ENCODE peak calls at places on chromosome 1, in eight cellular contexts. O is ovary, H is body of pancreas, R is tibial nerve, V is breast epithelium, X is adrenal gland, Z is uterus, A is endothelial cell of umbilical vein. N is an unnamed sample.

GRCh38 chr1:39576016-39576657 is 453 bp downstream of the PABPC4 start:
- DNase-seq in O (peak; percentile 60), H (peak; percentile 44), R (no peak), V (no peak), X (peak; percentile 54), Z (no peak), A (peak; percentile 26), N (no peak)

GRCh38 chr1:192631749-192632148 is 4.2 kb upstream of the RGS13 start:
- DNase-seq in O (no peak), H (no peak), R (no peak), V (no peak), X (no peak), Z (no peak), A (no peak), N (no peak)

GRCh38 chr1:202361701-202362100 is 13.2 kb downstream of the PPP1R12B start:
- DNase-seq in O (no peak), H (no peak), R (no peak), V (no peak), X (no peak), Z (no peak), A (no peak), N (no peak)

GRCh38 chr1:21200767-21201166 is 24.1 kb upstream of the EIF4G3 start:
- DNase-seq in O (no peak), H (no peak), R (no peak), V (no peak), X (no peak), Z (no peak), A (no peak), N (no peak)

GRCh38 chr1:218394416-218394815 is 49.3 kb downstream of the TGFB2 start:
- DNase-seq in O (no peak), H (no peak), R (no peak), V (no peak), X (no peak), Z (no peak), A (no peak), N (no peak)

GRCh38 chr1:13732971-13733667 is 33.1 kb downstream of the PRDM2 start:
- DNase-seq in O (no peak), H (no peak), R (no peak), V (no peak), X (no peak), Z (no peak), A (no peak), N (no peak)

GRCh38 chr1:54384471-54384870 is 21.7 kb downstream of the SSBP3 start:
- DNase-seq in O (no peak), H (no peak), R (no peak), V (no peak), X (no peak), Z (no peak), A (no peak), N (no peak)

GRCh38 chr1:161139765-161140164 is 7.3 kb upstream of the DEDD start:
- DNase-seq in O (no peak), H (peak; percentile 64), R (peak; percentile 72), V (no peak), X (peak; percentile 61), Z (no peak), A (peak; percentile 75), N (peak; percentile 39)

GRCh38 chr1:2528966-2529750 is 905 bp downstream of the HES5 start:
- DNase-seq in O (no peak), H (peak; percentile 37), R (no peak), V (no peak), X (no peak), Z (no peak), A (no peak), N (no peak)

GRCh38 chr1:231724876-231725647 is 98.5 kb downstream of the DISC1 start:
- DNase-seq in O (no peak), H (no peak), R (no peak), V (no peak), X (peak; percentile 68), Z (no peak), A (peak; percentile 58), N (no peak)

GRCh38 chr1:209825591-209826433 is 2.0 kb upstream of the UTP25 start:
- DNase-seq in O (no peak), H (no peak), R (no peak), V (no peak), X (no peak), Z (no peak), A (no peak), N (no peak)

GRCh38 chr1:156126701-156127534 is 12.4 kb downstream of the LMNA start:
- DNase-seq in O (peak; percentile 68), H (no peak), R (no peak), V (peak; percentile 68), X (peak; percentile 65), Z (no peak), A (peak; percentile 29), N (peak; percentile 82)

GRCh38 chr1:23446644-23447310 is 22.2 kb upstream of the TCEA3 start:
- DNase-seq in O (no peak), H (no peak), R (no peak), V (no peak), X (no peak), Z (no peak), A (no peak), N (no peak)
- TF ChIP-seq POLR2A in O (no peak), H (no peak), R (no peak), V (no peak), X (no peak), Z (no peak), A (no peak), N (no peak)

GRCh38 chr1:31803610-31804009 is 12.2 kb downstream of the SPOCD1 start:
- DNase-seq in O (no peak), H (no peak), R (no peak), V (no peak), X (no peak), Z (no peak), A (no peak), N (no peak)

GRCh38 chr1:31800677-31800967 is 15.2 kb downstream of the SPOCD1 start:
- DNase-seq in O (no peak), H (no peak), R (no peak), V (no peak), X (no peak), Z (no peak), A (no peak), N (no peak)

GRCh38 chr1:31801450-31801849 is 14.4 kb downstream of the SPOCD1 start:
- DNase-seq in O (no peak), H (no peak), R (no peak), V (no peak), X (peak; percentile 6), Z (no peak), A (no peak), N (no peak)

GRCh38 chr1:31804098-31804497 is 11.7 kb downstream of the SPOCD1 start:
- DNase-seq in O (no peak), H (no peak), R (no peak), V (no peak), X (no peak), Z (no peak), A (no peak), N (no peak)

DNA sequence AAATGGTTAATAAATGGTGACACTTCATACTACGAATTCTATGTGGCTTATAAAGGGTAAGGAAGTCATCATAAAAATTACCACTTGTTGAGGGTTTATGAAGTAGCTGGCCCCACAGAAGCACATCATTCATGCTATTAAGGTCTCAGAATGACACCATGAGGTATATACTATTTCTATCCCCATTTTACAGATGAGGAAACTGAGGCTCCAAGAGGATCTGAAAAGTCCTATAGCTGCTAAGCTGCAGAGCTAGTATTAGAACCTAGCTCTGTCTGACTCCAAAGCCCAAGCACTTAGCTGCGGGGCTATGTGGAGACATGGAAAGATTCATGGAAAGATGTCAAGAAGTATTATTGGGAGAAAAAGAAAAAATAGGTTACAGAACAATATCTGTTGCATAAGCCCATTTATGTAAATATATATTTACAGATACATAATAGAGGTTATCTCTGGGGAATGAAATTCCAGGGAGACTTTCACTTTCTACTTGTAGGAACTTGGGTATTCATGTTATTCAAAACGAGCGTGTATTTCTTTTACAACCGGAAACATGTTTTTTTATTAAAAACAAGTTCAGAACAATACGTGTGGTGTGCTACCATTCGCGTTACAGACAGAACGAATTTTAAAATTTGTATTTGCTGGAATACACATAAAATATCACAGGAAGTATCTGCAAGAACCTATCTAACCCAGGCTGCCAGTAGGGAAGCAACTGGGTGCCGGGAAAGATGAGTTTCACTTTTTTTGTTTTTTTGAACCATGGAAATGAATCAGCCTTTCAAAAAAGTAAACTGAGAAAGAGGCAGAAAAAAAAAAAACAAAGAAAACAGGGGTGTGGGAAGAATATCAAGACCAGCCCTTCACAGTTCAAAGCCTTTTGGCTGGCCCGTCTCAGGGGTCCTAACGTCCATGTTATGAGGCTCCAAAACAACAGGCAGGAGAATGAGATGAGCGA is 13.4 kb downstream of the SPOCD1 start:
- DNase-seq in O (no peak), H (no peak), R (no peak), V (no peak), X (peak; percentile 6), Z (no peak), A (peak; percentile 73), N (no peak)
- H3K4me3 ChIP-seq in O (peak overlapping the region; percentile 20), H (no peak overlapping the region), R (peak overlapping the region; percentile 19), V (peak overlapping the region; percentile 50), X (no peak overlapping the region), Z (peak overlapping the region; percentile 18), A (peak overlapping the region; percentile 58), N (no peak overlapping the region)

GRCh38 chr1:61426884-61427283 is 298.1 kb downstream of the TM2D1 start:
- DNase-seq in O (no peak), H (no peak), R (no peak), V (no peak), X (no peak), Z (no peak), A (no peak), N (no peak)

GRCh38 chr1:61427516-61427915 is 297.4 kb downstream of the TM2D1 start:
- DNase-seq in O (no peak), H (no peak), R (no peak), V (no peak), X (no peak), Z (no peak), A (no peak), N (no peak)

GRCh38 chr1:61428146-61428545 is 296.8 kb downstream of the TM2D1 start:
- DNase-seq in O (no peak), H (no peak), R (no peak), V (no peak), X (no peak), Z (no peak), A (no peak), N (no peak)

GRCh38 chr1:61424382-61424781 is 300.6 kb downstream of the TM2D1 start:
- DNase-seq in O (no peak), H (no peak), R (no peak), V (no peak), X (no peak), Z (no peak), A (no peak), N (no peak)

GRCh38 chr1:61426254-61426653 is 298.7 kb downstream of the TM2D1 start:
- DNase-seq in O (peak; percentile 36), H (no peak), R (no peak), V (no peak), X (no peak), Z (no peak), A (no peak), N (no peak)
- H3K4me1 ChIP-seq in O (peaks cover 5% of the 10 kb centered on the region), H (no peaks in the 10 kb centered on the region), R (no peaks in the 10 kb centered on the region), V (peaks cover 12% of the 10 kb centered on the region), X (peaks cover 14% of the 10 kb centered on the region), Z (no peaks in the 10 kb centered on the region), A (peaks cover 15% of the 10 kb centered on the region), N (peaks cover 19% of the 10 kb centered on the region)

GRCh38 chr1:51634618-51635017 is 17.7 kb downstream of the OSBPL9 start:
- DNase-seq in O (no peak), H (no peak), R (no peak), V (no peak), X (no peak), Z (no peak), A (no peak), N (no peak)
- TF ChIP-seq POLR2A in O (no peak), H (no peak), R (no peak), V (no peak), X (no peak), Z (no peak), A (no peak), N (no peak)